ENCODE peak calls at places on chromosomes 3 and 15, in eight cellular contexts. D, M, B, X, I, N, K and Y are unnamed samples.

GRCh38 chr3:194121881-194122280 is 14.1 kb upstream of the HES1 start:
- DNase-seq in B (no peak), I (no peak), N (no peak), K (no peak), X (no peak), D (no peak), M (no peak), Y (no peak)

GRCh38 chr15:45763170-45763869 is 128.5 kb downstream of the SQOR start:
- DNase-seq in I (no peak), D (no peak), N (no peak), M (no peak), K (no peak), X (no peak), B (no peak), Y (no peak)

GRCh38 chr15:67981848-67982247 is 72.3 kb upstream of the PIAS1 start:
- DNase-seq in B (no peak), M (no peak), I (no peak), X (no peak), K (no peak), D (no peak), N (no peak), Y (no peak)

GRCh38 chr3:149417174-149417573 is 39.7 kb upstream of the TM4SF1 start:
- DNase-seq in D (no peak), B (no peak), X (no peak), N (no peak), M (no peak), I (no peak), K (no peak), Y (no peak)

GRCh38 chr3:140708815-140709214 is 31.0 kb downstream of the TRIM42 start:
- DNase-seq in K (no peak), X (peak; percentile 68), D (no peak), B (no peak), I (no peak), N (no peak), M (no peak), Y (no peak)

GRCh38 chr15:52537459-52537858 is 8.8 kb upstream of the MYO5A start:
- DNase-seq in K (no peak), D (no peak), M (no peak), B (no peak), N (no peak), X (no peak), I (no peak), Y (no peak)

GRCh38 chr3:71857926-71858325 is 73.0 kb upstream of the PROK2 start:
- DNase-seq in I (no peak), K (no peak), B (no peak), X (no peak), D (no peak), M (no peak), N (no peak), Y (no peak)

GRCh38 chr3:46670000-46670890 is 23.2 kb downstream of the ALS2CL start:
- DNase-seq in X (no peak), N (no peak), K (no peak), B (no peak), D (no peak), M (no peak), I (no peak), Y (no peak)

GRCh38 chr3:181860243-181860642 is 148.5 kb downstream of the SOX2 start:
- DNase-seq in D (no peak), K (no peak), N (no peak), X (no peak), B (no peak), I (no peak), M (no peak), Y (no peak)

GRCh38 chr15:99474041-99474906 is 91.5 kb upstream of the MEF2A start:
- DNase-seq in N (no peak), K (no peak), M (no peak), B (no peak), I (no peak), X (no peak), D (no peak), Y (no peak)

GRCh38 chr15:78415284-78415683 is 22.7 kb upstream of the IREB2 start:
- DNase-seq in I (no peak), K (peak; percentile 76), N (peak; percentile 28), M (no peak), X (no peak), D (peak; percentile 26), B (peak; percentile 34), Y (no peak)

GRCh38 chr15:36024066-36024465 is 478.1 kb upstream of the DPH6 start:
- DNase-seq in X (no peak), M (no peak), D (no peak), K (no peak), I (no peak), B (no peak), N (no peak), Y (no peak)

GRCh38 chr15:51969728-51970127 is 1.9 kb downstream of the LEO1 start:
- DNase-seq in K (no peak), I (no peak), M (no peak), N (no peak), X (no peak), D (no peak), B (no peak), Y (no peak)

GRCh38 chr15:89399390-89400120 is 64.9 kb upstream of the POLG start:
- DNase-seq in I (no peak), M (no peak), N (no peak), K (peak; percentile 17), B (peak; percentile 73), X (no peak), D (no peak), Y (peak; percentile 7)

GRCh38 chr15:60932051-60932915 is 296.8 kb downstream of the RORA start:
- DNase-seq in D (no peak), I (no peak), K (no peak), X (no peak), M (peak; percentile 19), N (peak; percentile 19), B (no peak), Y (no peak)

GRCh38 chr3:154955907-154956533 is 124.1 kb upstream of the MME start:
- DNase-seq in D (no peak), I (no peak), N (no peak), K (peak; percentile 1), B (no peak), X (no peak), M (no peak), Y (no peak)

GRCh38 chr3:188239035-188239434 is 85.1 kb downstream of the LPP start:
- DNase-seq in N (no peak), D (no peak), B (no peak), X (no peak), I (no peak), K (no peak), M (no peak), Y (no peak)

GRCh38 chr3:45226206-45226915 is at the start of gene TMEM158:
- DNase-seq in X (peak; percentile 67), D (peak; percentile 44), M (peak; percentile 17), I (no peak), B (peak; percentile 91), N (no peak), K (no peak), Y (peak; percentile 64)

GRCh38 chr3:14347110-14347509 is 55.3 kb upstream of the SLC6A6 start:
- DNase-seq in K (no peak), X (no peak), I (no peak), N (no peak), B (no peak), D (no peak), M (no peak), Y (no peak)